ENCODE peak calls at places on chromosomes 6 and 20, in nine cellular contexts. X is adrenal gland; O is CD8-positive, alpha-beta memory T cell; N is sigmoid colon; V is spleen; A is mesenchymal stem cell; U is NT2/D1; K is mesendoderm; Q is stomach. Y is an unnamed sample.

GRCh38 chr6:15341311-15341710 is 95.4 kb downstream of the JARID2 start:
- DNase-seq in U (no peak), A (no peak), N (no peak), V (no peak), Q (no peak), X (no peak), O (no peak), K (no peak), Y (no peak)

GRCh38 chr6:143545165-143545564 is 33.6 kb upstream of the FUCA2 start:
- DNase-seq in K (no peak), A (no peak), Q (no peak), U (no peak), X (no peak), N (no peak), O (no peak), V (no peak), Y (no peak)

GRCh38 chr6:89298680-89299450 is 16.2 kb downstream of the GABRR2 start:
- DNase-seq in V (no peak), N (no peak), K (peak; percentile 12), X (no peak), O (peak; percentile 74), Q (no peak), U (no peak), A (peak; percentile 85), Y (peak; percentile 85)

GRCh38 chr6:42978487-42978792 is 541 bp downstream of the PEX6 start:
- DNase-seq in V (peak; percentile 90), O (no peak), Q (no peak), K (peak; percentile 42), X (peak; percentile 83), A (peak; percentile 61), U (no peak), N (no peak), Y (no peak)

GRCh38 chr6:72533601-72534000 is 88.3 kb upstream of the KCNQ5 start:
- DNase-seq in K (peak; percentile 10), O (no peak), Q (no peak), X (no peak), A (no peak), V (no peak), N (no peak), U (no peak), Y (no peak)

GRCh38 chr6:27863962-27864905 is 48.0 kb downstream of the OR2B2 start:
- DNase-seq in X (no peak), Q (no peak), U (no peak), A (no peak), V (peak; percentile 86), K (peak; percentile 26), O (peak; percentile 53), N (no peak), Y (peak; percentile 15)

GRCh38 chr20:20096421-20096820 is 44.1 kb downstream of the CFAP61 start:
- DNase-seq in U (no peak), O (no peak), K (no peak), X (no peak), A (no peak), N (no peak), V (no peak), Q (no peak), Y (no peak)

GRCh38 chr6:86070151-86070550 is 427.5 kb upstream of the SYNCRIP start:
- DNase-seq in K (no peak), V (no peak), O (no peak), N (no peak), X (no peak), A (no peak), Q (no peak), U (no peak), Y (no peak)

GRCh38 chr6:163126741-163127140 is 287.8 kb upstream of the QKI start:
- DNase-seq in V (no peak), A (no peak), X (no peak), K (no peak), N (no peak), Q (no peak), U (no peak), O (no peak), Y (no peak)

GRCh38 chr20:40635990-40636389 is 53.0 kb downstream of the MAFB start:
- DNase-seq in O (no peak), A (no peak), Q (no peak), U (no peak), V (no peak), K (peak; percentile 37), X (no peak), N (no peak), Y (no peak)

GRCh38 chr20:53129557-53129956 is 157.4 kb downstream of the TSHZ2 start:
- DNase-seq in V (no peak), Q (no peak), U (no peak), A (no peak), X (no peak), O (no peak), N (no peak), K (no peak), Y (no peak)

GRCh38 chr6:158039178-158039557 is 57.5 kb downstream of the SYNJ2 start:
- DNase-seq in V (no peak), N (peak; percentile 59), Q (no peak), X (peak; percentile 13), O (peak; percentile 14), K (peak; percentile 79), U (peak; percentile 15), A (peak; percentile 73), Y (no peak)

GRCh38 chr6:25366785-25367657 is 87.8 kb downstream of the CARMIL1 start:
- DNase-seq in O (peak; percentile 64), Q (no peak), K (no peak), N (no peak), A (no peak), X (no peak), V (no peak), U (no peak), Y (peak; percentile 44)

GRCh38 chr6:111565316-111566221 is 40.1 kb downstream of the TRAF3IP2 start:
- DNase-seq in O (no peak), X (no peak), N (no peak), K (peak; percentile 81), Q (no peak), U (no peak), V (no peak), A (no peak), Y (no peak)

GRCh38 chr6:28884423-28885148 is 39.2 kb downstream of the TRIM27 start:
- DNase-seq in U (no peak), V (no peak), A (no peak), N (no peak), Q (no peak), X (no peak), O (peak; percentile 87), K (no peak), Y (peak; percentile 90)

GRCh38 chr20:61359254-61359653 is 107.2 kb downstream of the CDH4 start:
- DNase-seq in N (no peak), U (no peak), A (no peak), X (no peak), O (no peak), K (no peak), Q (no peak), V (no peak), Y (no peak)

GRCh38 chr6:3806169-3806922 is 42.8 kb upstream of the FAM50B start:
- DNase-seq in K (no peak), O (no peak), V (no peak), X (peak; percentile 57), N (no peak), U (no peak), A (no peak), Q (peak; percentile 27), Y (no peak)

GRCh38 chr6:17454316-17455005 is 61.1 kb downstream of the CAP2 start:
- DNase-seq in U (peak; percentile 38), V (no peak), K (peak; percentile 51), X (no peak), O (no peak), Q (no peak), N (no peak), A (peak; percentile 47), Y (no peak)

GRCh38 chr20:35311409-35311808 is 19.2 kb upstream of the FAM83C start:
- DNase-seq in U (no peak), N (no peak), X (no peak), O (no peak), Q (no peak), A (no peak), V (no peak), K (peak; percentile 58), Y (no peak)

GRCh38 chr6:144953552-144954240 is 668.6 kb downstream of the UTRN start:
- DNase-seq in N (no peak), X (no peak), U (no peak), K (peak; percentile 90), A (no peak), O (no peak), Q (no peak), V (no peak), Y (no peak)

DNA sequence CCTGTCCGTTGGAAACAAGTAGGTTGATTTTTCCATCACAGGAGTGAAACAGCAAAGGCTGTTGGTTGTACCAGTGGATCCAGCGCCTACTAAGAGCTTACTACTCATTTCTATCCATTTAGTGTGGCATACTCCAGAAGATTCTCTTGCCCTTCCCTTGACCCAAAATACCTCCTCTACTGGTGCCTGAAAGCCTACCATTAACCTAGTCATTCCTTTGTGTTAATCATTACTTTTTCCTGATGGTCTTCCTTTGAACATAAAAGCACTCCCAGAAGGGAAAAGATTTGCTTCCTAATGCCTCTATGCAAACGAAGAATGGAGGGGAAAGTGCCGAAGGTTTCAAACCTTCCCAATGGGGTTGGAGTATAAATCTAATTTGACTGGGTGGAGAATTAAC is 123.3 kb downstream of the QRSL1 start:
- DNase-seq in N (no peak), U (no peak), V (no peak), K (no peak), Q (no peak), X (no peak), O (no peak), A (no peak), Y (no peak)
- H3K4me1 ChIP-seq in N (no peaks in the 10 kb centered on the region), U (no peaks in the 10 kb centered on the region), V (no peaks in the 10 kb centered on the region), K (peaks cover 7% of the 10 kb centered on the region), Q (peaks cover 17% of the 10 kb centered on the region), X (no peaks in the 10 kb centered on the region), O (no peaks in the 10 kb centered on the region), A (peaks cover 20% of the 10 kb centered on the region), Y (no peaks in the 10 kb centered on the region)

DNA sequence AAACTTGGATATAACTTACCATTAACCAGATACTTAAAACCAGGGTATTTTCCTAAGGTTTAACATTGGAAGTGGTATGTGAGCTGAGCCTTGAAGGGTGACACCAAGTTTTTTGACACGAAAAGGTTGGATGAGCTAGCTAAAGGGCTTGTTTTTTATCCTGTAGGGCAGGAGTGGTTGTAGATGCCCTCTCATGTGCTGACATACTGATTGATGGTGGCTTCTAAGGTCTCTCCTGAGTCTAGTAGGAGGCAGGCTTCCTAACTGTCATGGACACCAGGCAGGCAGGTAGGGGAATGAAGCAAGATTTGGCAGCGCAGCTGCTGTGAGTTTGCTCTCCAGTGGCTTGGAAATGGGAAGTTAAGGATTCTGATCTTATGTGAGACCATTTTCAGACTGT is 66.1 kb downstream of the FOXO3 start:
- DNase-seq in O (no peak), N (no peak), Q (no peak), K (no peak), X (no peak), A (no peak), U (no peak), V (no peak), Y (no peak)
- H3K4me1 ChIP-seq in O (peaks cover 36% of the 10 kb centered on the region), N (peaks cover 89% of the 10 kb centered on the region), Q (peaks cover 99% of the 10 kb centered on the region), K (peaks cover 5% of the 10 kb centered on the region), X (peaks cover 5% of the 10 kb centered on the region), A (peaks cover 25% of the 10 kb centered on the region), U (no peaks in the 10 kb centered on the region), V (peaks cover 31% of the 10 kb centered on the region), Y (peaks cover 50% of the 10 kb centered on the region)

GRCh38 chr20:47561603-47562583 is 60.2 kb downstream of the NCOA3 start:
- DNase-seq in V (no peak), O (no peak), N (no peak), X (no peak), U (no peak), Q (no peak), K (no peak), A (no peak), Y (no peak)
- H3K4me1 ChIP-seq in V (peaks cover 66% of the 10 kb centered on the region), O (peaks cover 63% of the 10 kb centered on the region), N (peaks cover 72% of the 10 kb centered on the region), X (no peaks in the 10 kb centered on the region), U (peaks cover 2% of the 10 kb centered on the region), Q (peaks cover 78% of the 10 kb centered on the region), K (no peaks in the 10 kb centered on the region), A (peaks cover 9% of the 10 kb centered on the region), Y (peaks cover 83% of the 10 kb centered on the region)

GRCh38 chr6:63543982-63544381 is 28.3 kb upstream of the LOC128125822 start:
- DNase-seq in O (no peak), K (no peak), U (no peak), V (no peak), X (no peak), Q (no peak), A (no peak), N (no peak), Y (no peak)
- H3K4me1 ChIP-seq in O (no peaks in the 10 kb centered on the region), K (no peaks in the 10 kb centered on the region), U (no peaks in the 10 kb centered on the region), V (no peaks in the 10 kb centered on the region), X (no peaks in the 10 kb centered on the region), Q (no peaks in the 10 kb centered on the region), A (no peaks in the 10 kb centered on the region), N (no peaks in the 10 kb centered on the region), Y (no peaks in the 10 kb centered on the region)

Y was measured in CD4-positive, alpha-beta memory T cell.